ENCODE peak calls at places on chromosomes 12 and 14, in seven cellular contexts. B, G, W, J, T, C and S are unnamed samples.

GRCh38 chr14:78316058-78316457 is 145.9 kb downstream of the NRXN3 start:
- DNase-seq in B (no peak), G (no peak), W (no peak), J (no peak), T (no peak), C (no peak), S (no peak)

GRCh38 chr14:60485057-60485599 is 735 bp downstream of the C14orf39 start:
- DNase-seq in B (no peak), G (no peak), W (no peak), J (no peak), T (no peak), C (no peak), S (no peak)

GRCh38 chr12:109734219-109735000 is 20.8 kb downstream of the FAM222A start:
- DNase-seq in B (no peak), G (peak; percentile 18), W (no peak), J (no peak), T (peak; percentile 62), C (no peak), S (no peak)

GRCh38 chr12:70255311-70255710 is 12.1 kb downstream of the CNOT2 start:
- DNase-seq in B (no peak), G (no peak), W (no peak), J (no peak), T (no peak), C (no peak), S (no peak)

GRCh38 chr14:84228702-84229101 is 1301.2 kb upstream of the FLRT2 start:
- DNase-seq in B (no peak), G (no peak), W (no peak), J (no peak), T (no peak), C (no peak), S (no peak)

GRCh38 chr14:69355955-69356321 is 42.2 kb downstream of the ERH start:
- DNase-seq in B (no peak), G (peak; percentile 68), W (no peak), J (no peak), T (no peak), C (no peak), S (no peak)

GRCh38 chr12:3592856-3593625 is 102.0 kb downstream of the PRMT8 start:
- DNase-seq in B (no peak), G (no peak), W (no peak), J (no peak), T (no peak), C (no peak), S (no peak)

GRCh38 chr12:21336656-21337055 is 1.9 kb upstream of the SLCO1A2 start:
- DNase-seq in B (no peak), G (no peak), W (no peak), J (no peak), T (no peak), C (peak; percentile 49), S (no peak)